ENCODE peak calls at places on chromosomes 4 and X, in six cellular contexts. F, T, I, A, N and G are unnamed samples.

GRCh38 chr4:3791910-3792542 is 25.8 kb downstream of the ADRA2C start:
- DNase-seq in T (peak; percentile 36), F (peak; percentile 40), N (no peak), I (peak; percentile 17), A (peak; percentile 8), G (no peak)

GRCh38 chr4:6767341-6767724 is 15.2 kb upstream of the KIAA0232 start:
- DNase-seq in A (peak; percentile 43), N (no peak), T (no peak), I (no peak), F (peak; percentile 67), G (no peak)

GRCh38 chr4:37652747-37653527 is 33.2 kb downstream of the RELL1 start:
- DNase-seq in A (no peak), F (no peak), I (no peak), N (no peak), T (no peak), G (no peak)

GRCh38 chrX:69748055-69748454 is 132.1 kb downstream of the EDA start:
- DNase-seq in F (no peak), A (no peak), I (no peak), T (no peak), N (no peak), G (no peak)

GRCh38 chr4:75598390-75598789 is 31.9 kb downstream of the CDKL2 start:
- DNase-seq in T (no peak), A (peak; percentile 39), I (peak; percentile 57), N (no peak), F (peak; percentile 38), G (no peak)

GRCh38 chr4:123811763-123812390 is 415.3 kb downstream of the SPRY1 start:
- DNase-seq in N (peak; percentile 1), T (no peak), A (no peak), F (no peak), I (no peak), G (no peak)

GRCh38 chr4:83961575-83961974 is 425.7 kb downstream of the GPAT3 start:
- DNase-seq in A (peak; percentile 23), F (peak; percentile 57), I (peak; percentile 20), N (no peak), T (no peak), G (no peak)

GRCh38 chrX:129938081-129938480 is 32.1 kb downstream of the UTP14A start:
- DNase-seq in T (no peak), F (no peak), N (no peak), A (no peak), I (no peak), G (no peak)

GRCh38 chr4:65007841-65008439 is 598.7 kb upstream of the TECRL start:
- DNase-seq in F (peak; percentile 60), A (no peak), N (no peak), T (no peak), I (peak; percentile 45), G (no peak)

GRCh38 chr4:145736241-145736831 is 56.4 kb downstream of the C4orf51 start:
- DNase-seq in T (no peak), I (no peak), N (no peak), F (peak; percentile 37), A (no peak), G (peak; percentile 28)

GRCh38 chrX:74779175-74779574 is 146.1 kb downstream of the NEXMIF start:
- DNase-seq in F (no peak), I (no peak), A (no peak), N (no peak), T (no peak), G (no peak)

GRCh38 chr4:8618961-8619720 is 26.6 kb downstream of the CPZ start:
- DNase-seq in F (no peak), N (no peak), A (no peak), I (no peak), T (no peak), G (no peak)

GRCh38 chr4:31518796-31519250 is 798.7 kb downstream of the PCDH7 start:
- DNase-seq in F (peak; percentile 48), N (no peak), I (peak; percentile 48), T (no peak), A (peak; percentile 32), G (no peak)

GRCh38 chr4:76765473-76766183 is 132.3 kb downstream of the SOWAHB start:
- DNase-seq in I (no peak), F (no peak), T (no peak), N (peak; percentile 78), A (peak; percentile 34), G (no peak)

GRCh38 chr4:183493246-183493645 is 11.6 kb upstream of the ING2 start:
- DNase-seq in N (no peak), F (no peak), A (no peak), I (no peak), T (no peak), G (no peak)

GRCh38 chrX:150856101-150856500 is 42.4 kb downstream of the CD99L2 start:
- DNase-seq in T (no peak), F (peak; percentile 81), A (peak; percentile 13), N (no peak), I (peak; percentile 57), G (no peak)

GRCh38 chrX:150506486-150506885 is 61.9 kb upstream of the MTM1 start:
- DNase-seq in A (no peak), N (no peak), F (peak; percentile 27), T (no peak), I (no peak), G (no peak)

GRCh38 chrX:87583679-87584078 is 66.1 kb downstream of the KLHL4 start:
- DNase-seq in I (peak; percentile 32), A (peak; percentile 10), N (no peak), F (peak; percentile 23), T (no peak), G (no peak)

GRCh38 chrX:39725114-39725513 is 372.6 kb downstream of the BCOR start:
- DNase-seq in I (no peak), T (no peak), F (no peak), N (no peak), A (no peak), G (no peak)

GRCh38 chr4:41763741-41764140 is 15.2 kb upstream of the PHOX2B start:
- DNase-seq in T (no peak), F (no peak), I (no peak), N (no peak), A (no peak), G (no peak)

GRCh38 chr4:176856421-176856820 is 63.7 kb upstream of the VEGFC start:
- DNase-seq in I (no peak), A (no peak), T (no peak), F (no peak), N (no peak), G (no peak)

GRCh38 chrX:69556094-69557011 is 52.2 kb downstream of the NALF2 start:
- DNase-seq in I (peak; percentile 35), N (no peak), A (no peak), T (no peak), F (peak; percentile 82), G (no peak)

GRCh38 chr4:140049924-140050681 is 103.9 kb downstream of the MAML3 start:
- DNase-seq in N (no peak), I (peak; percentile 60), A (peak; percentile 48), T (peak; percentile 12), F (no peak), G (no peak)

GRCh38 chr4:162782778-162783507 is 383.7 kb downstream of the NAF1 start:
- DNase-seq in A (no peak), I (no peak), T (no peak), F (peak; percentile 40), N (no peak), G (no peak)

GRCh38 chr4:140755811-140756291 is 334 bp downstream of the TBC1D9 start:
- DNase-seq in I (peak; percentile 67), F (peak; percentile 58), T (peak; percentile 13), N (no peak), A (peak; percentile 46), G (peak; percentile 38)

GRCh38 chrX:130118396-130118795 is 8.1 kb upstream of the ELF4 start:
- DNase-seq in T (peak; percentile 4), F (peak; percentile 68), N (no peak), I (peak; percentile 82), A (peak; percentile 81), G (no peak)

GRCh38 chr4:13710486-13710885 is 83.0 kb upstream of the BOD1L1 start:
- DNase-seq in F (no peak), A (no peak), I (no peak), T (no peak), N (no peak), G (no peak)